ENCODE peak calls at places on chromosomes 16 and 17, in four cellular contexts. N is HepG2, C is HCT116, Q is upper lobe of left lung. V is an unnamed sample.

GRCh38 chr17:64773836-64774761 is 112.0 kb upstream of the SMURF2 start:
- ATAC-seq in N (peak; percentile 85), C (peak; percentile 89), Q (peak; percentile 84), V (no peak)

GRCh38 chr16:55478827-55479559 is at the start of gene MMP2:
- ATAC-seq in N (peak; percentile 58), C (no peak), Q (peak; percentile 56), V (peak; percentile 73)

GRCh38 chr16:89779917-89780316 is 36.5 kb downstream of the FANCA start:
- ATAC-seq in N (no peak), C (no peak), Q (no peak), V (no peak)

GRCh38 chr17:18028114-18028513 is 10.9 kb downstream of the ATPAF2 start:
- ATAC-seq in N (no peak), C (no peak), Q (no peak), V (no peak)

GRCh38 chr17:11882716-11883115 is 114.6 kb downstream of the ZNF18 start:
- ATAC-seq in N (no peak), C (no peak), Q (no peak), V (no peak)

GRCh38 chr17:82734987-82735866 is at the start of gene FN3K:
- ATAC-seq in N (peak; percentile 46), C (peak; percentile 75), Q (peak; percentile 62), V (peak; percentile 90)

GRCh38 chr16:9297437-9298113 is 206.1 kb downstream of the HAPSTR1 start:
- ATAC-seq in N (peak; percentile 79), C (peak; percentile 89), Q (no peak), V (no peak)

GRCh38 chr16:81237282-81237681 is 1.2 kb upstream of the BCO1 start:
- ATAC-seq in N (no peak), C (no peak), Q (no peak), V (peak; percentile 90)

GRCh38 chr16:80273635-80274538 is 266.9 kb upstream of the DYNLRB2 start:
- ATAC-seq in N (no peak), C (no peak), Q (no peak), V (no peak)

GRCh38 chr17:36182176-36183000 is 6.0 kb upstream of the TBC1D3B start:
- ATAC-seq in N (peak; percentile 17), C (peak; percentile 2), Q (peak; percentile 34), V (peak; percentile 41)

GRCh38 chr16:19127674-19128131 is 13.9 kb downstream of the ITPRIPL2 start:
- ATAC-seq in N (no peak), C (no peak), Q (no peak), V (no peak)

GRCh38 chr17:57121308-57122042 is 36.4 kb downstream of the AKAP1 start:
- ATAC-seq in N (peak; percentile 38), C (peak; percentile 89), Q (no peak), V (no peak)

GRCh38 chr17:57067162-57067561 is 17.9 kb upstream of the AKAP1 start:
- ATAC-seq in N (no peak), C (peak; percentile 55), Q (no peak), V (no peak)

GRCh38 chr16:85536411-85537330 is 76.5 kb upstream of the GSE1 start:
- ATAC-seq in N (peak; percentile 27), C (no peak), Q (peak; percentile 43), V (no peak)

GRCh38 chr16:4309102-4309832 is 6.6 kb upstream of the GLIS2 start:
- ATAC-seq in N (peak; percentile 25), C (peak; percentile 0), Q (no peak), V (no peak)

GRCh38 chr16:11024333-11025053 is 80.1 kb downstream of the CLEC16A start:
- ATAC-seq in N (peak; percentile 91), C (peak; percentile 83), Q (no peak), V (no peak)

GRCh38 chr16:73062640-73063283 is 14.8 kb upstream of the ZFHX3 start:
- ATAC-seq in N (no peak), C (no peak), Q (no peak), V (no peak)

GRCh38 chr16:3485821-3486505 is 9.3 kb downstream of the C16orf90 start:
- ATAC-seq in N (no peak), C (peak; percentile 25), Q (no peak), V (no peak)

GRCh38 chr16:52123063-52123839 is 423.7 kb downstream of the TOX3 start:
- ATAC-seq in N (no peak), C (no peak), Q (no peak), V (no peak)

GRCh38 chr17:62754696-62755095 is 53.4 kb downstream of the MARCHF10 start:
- ATAC-seq in N (no peak), C (no peak), Q (no peak), V (no peak)

GRCh38 chr17:14396542-14396941 is 95.7 kb downstream of the HS3ST3B1 start:
- ATAC-seq in N (no peak), C (no peak), Q (no peak), V (no peak)

GRCh38 chr17:68785565-68786486 is 169.4 kb downstream of the ABCA8 start:
- ATAC-seq in N (no peak), C (no peak), Q (no peak), V (no peak)

GRCh38 chr17:42017866-42018200 is 594 bp upstream of the DNAJC7 start:
- ATAC-seq in N (peak; percentile 43), C (no peak), Q (no peak), V (no peak)

GRCh38 chr16:77062878-77063566 is 128.0 kb upstream of the MON1B start:
- ATAC-seq in N (no peak), C (no peak), Q (no peak), V (peak; percentile 34)

GRCh38 chr17:1360975-1361374 is 39.0 kb downstream of the YWHAE start:
- ATAC-seq in N (no peak), C (no peak), Q (no peak), V (no peak)

GRCh38 chr16:67184453-67185002 is 765 bp upstream of the MATCAP1 start:
- ATAC-seq in N (peak; percentile 50), C (no peak), Q (no peak), V (no peak)

GRCh38 chr17:57720636-57721035 is 24.5 kb downstream of the CCDC182 start:
- ATAC-seq in N (no peak), C (no peak), Q (no peak), V (no peak)

GRCh38 chr17:32763855-32764439 is 113.0 kb downstream of the MYO1D start:
- ATAC-seq in N (no peak), C (no peak), Q (no peak), V (no peak)

GRCh38 chr17:40103082-40103741 is 2.8 kb upstream of the NR1D1 start:
- ATAC-seq in N (no peak), C (no peak), Q (no peak), V (no peak)

GRCh38 chr17:40106760-40107265 is 6.4 kb upstream of the NR1D1 start:
- ATAC-seq in N (peak; percentile 4), C (no peak), Q (no peak), V (no peak)

GRCh38 chr17:40106089-40106759 is 5.8 kb upstream of the NR1D1 start:
- ATAC-seq in N (no peak), C (no peak), Q (no peak), V (no peak)

GRCh38 chr17:40103742-40104095 is 3.3 kb upstream of the NR1D1 start:
- ATAC-seq in N (no peak), C (no peak), Q (no peak), V (no peak)

DNA sequence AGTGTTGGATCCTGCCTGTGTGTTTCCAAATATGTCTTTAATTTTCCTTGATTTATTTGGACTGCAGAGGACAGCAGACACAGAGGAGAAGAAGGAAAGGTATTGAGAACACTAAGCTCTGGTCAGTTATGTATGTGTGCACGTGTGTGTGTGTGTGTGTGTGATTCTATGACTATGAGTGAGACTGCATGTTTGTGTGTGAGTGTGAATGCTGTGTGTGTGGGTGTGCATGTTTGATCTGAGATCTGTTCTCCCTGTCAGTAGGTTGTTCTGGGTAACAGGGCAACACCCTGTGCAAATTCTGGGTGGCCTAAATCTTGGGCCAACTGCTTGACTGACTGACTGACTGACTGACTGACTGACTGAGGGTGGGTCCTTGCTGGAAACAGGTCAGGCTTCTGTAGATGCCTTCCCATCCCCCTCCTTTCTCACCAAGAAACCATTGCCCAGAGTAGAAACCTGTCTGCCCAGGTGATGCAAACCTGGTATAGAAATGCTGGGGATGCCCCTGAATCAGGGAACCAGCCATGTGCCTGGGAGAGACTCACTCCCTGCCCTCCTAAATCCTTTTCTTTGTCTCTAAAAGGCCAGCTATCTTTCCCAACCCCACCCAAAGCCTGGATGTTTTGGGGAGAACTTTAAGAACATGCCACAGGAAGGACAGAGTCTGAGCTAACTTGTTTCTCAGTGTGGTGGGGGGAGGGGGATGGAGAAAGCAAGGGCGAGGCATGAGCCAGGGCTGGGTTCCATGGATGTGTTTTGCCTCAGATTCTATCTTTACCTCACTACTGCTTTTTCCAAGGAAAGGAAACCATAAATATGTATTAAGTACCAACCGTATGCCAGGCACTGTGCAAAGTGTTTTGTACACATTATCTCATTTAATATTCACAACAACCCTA is 4.4 kb upstream of the NR1D1 start:
- ATAC-seq in N (no peak), C (no peak), Q (no peak), V (no peak)
- H3K4me1 ChIP-seq in N (peaks cover 100% of the 10 kb centered on the region), C (peaks cover 48% of the 10 kb centered on the region), Q (peaks cover 87% of the 10 kb centered on the region), V (peaks cover 27% of the 10 kb centered on the region)

GRCh38 chr17:76561332-76561731 is 21.5 kb downstream of the PRCD start:
- ATAC-seq in N (no peak), C (no peak), Q (no peak), V (no peak)

GRCh38 chr17:76561799-76562268 is 22.0 kb downstream of the PRCD start:
- ATAC-seq in N (no peak), C (no peak), Q (peak; percentile 42), V (no peak)

GRCh38 chr17:76560877-76561221 is 21.0 kb downstream of the PRCD start:
- ATAC-seq in N (no peak), C (no peak), Q (no peak), V (no peak)

GRCh38 chr17:76560036-76560876 is 20.4 kb downstream of the PRCD start:
- ATAC-seq in N (no peak), C (no peak), Q (no peak), V (no peak)

GRCh38 chr17:76562734-76563148 is 22.9 kb downstream of the PRCD start:
- ATAC-seq in N (no peak), C (no peak), Q (no peak), V (no peak)
- TF ChIP-seq POLR2AphosphoS5 in N (no peak), C (no peak), Q (no peak), V (peak; percentile 34)

GRCh38 chr16:87065781-87066694 is 251.2 kb downstream of the C16orf95 start:
- ATAC-seq in N (no peak), C (no peak), Q (no peak), V (no peak)
- H3K4me1 ChIP-seq in N (no peaks in the 10 kb centered on the region), C (no peaks in the 10 kb centered on the region), Q (no peaks in the 10 kb centered on the region), V (peaks cover 4% of the 10 kb centered on the region)

DNA sequence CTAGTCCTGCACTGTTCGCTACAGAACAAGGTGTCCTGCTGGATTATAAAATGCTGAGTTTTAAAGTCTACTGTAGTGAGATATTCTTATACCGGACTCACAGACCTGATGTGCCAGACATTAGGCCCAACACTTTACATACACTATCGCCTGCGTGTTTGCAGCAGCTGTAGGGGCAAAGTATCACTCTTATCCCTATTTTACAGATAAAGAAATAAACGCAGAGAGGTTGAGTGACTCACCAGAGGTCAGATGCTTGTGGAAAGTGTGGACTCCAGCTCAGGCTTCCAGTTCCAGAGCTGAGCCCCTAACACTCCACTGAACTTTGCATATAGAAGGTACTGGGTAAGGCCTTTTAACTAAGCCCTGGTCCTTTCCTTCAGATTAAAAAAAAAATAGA is 47.4 kb downstream of the PLXDC1 start:
- ATAC-seq in N (peak; percentile 19), C (no peak), Q (no peak), V (no peak)
- TF ChIP-seq POLR2AphosphoS5 in N (no peak), C (no peak), Q (no peak), V (no peak)

GRCh38 chr16:75987323-75987722 is 261.0 kb upstream of the CPHXL start:
- ATAC-seq in N (no peak), C (no peak), Q (no peak), V (no peak)
- H3K4me1 ChIP-seq in N (no peaks in the 10 kb centered on the region), C (no peaks in the 10 kb centered on the region), Q (no peaks in the 10 kb centered on the region), V (no peaks in the 10 kb centered on the region)

GRCh38 chr16:27568077-27568476 is 18.1 kb downstream of the KATNIP start:
- ATAC-seq in N (no peak), C (no peak), Q (no peak), V (no peak)
- TF ChIP-seq POLR2AphosphoS5 in N (no peak), C (no peak), Q (no peak), V (no peak)

GRCh38 chr16:70737377-70738082 is 51.7 kb upstream of the MTSS2 start:
- ATAC-seq in N (no peak), C (no peak), Q (peak; percentile 64), V (peak; percentile 65)
- H3K4me1 ChIP-seq in N (peaks cover 59% of the 10 kb centered on the region), C (no peaks in the 10 kb centered on the region), Q (peaks cover 69% of the 10 kb centered on the region), V (peaks cover 7% of the 10 kb centered on the region)